ENCODE peak calls at places on chromosomes 4 and X, in four cellular contexts. V, X, K and R are unnamed samples. For H3K27me3, the result is how much of the 10 kb centered on the place peaks cover.

GRCh38 chr4:123939621-123940020 is 543.0 kb downstream of the SPRY1 start:
- DNase-seq in X (peak), V (no peak), K (no peak), R (no peak)

GRCh38 chr4:163404570-163404969 is 60.9 kb downstream of the NPY5R start:
- DNase-seq in X (no peak), V (no peak), K (no peak), R (peak)

GRCh38 chr4:658031-658667 is 15.9 kb downstream of the ATP5ME start:
- DNase-seq in V (no peak), X (no peak), K (peak), R (no peak)

GRCh38 chrX:49915352-49916222 is 6.8 kb upstream of the CLCN5 start:
- DNase-seq in V (peak), X (peak), K (no peak), R (peak)

GRCh38 chr4:162494935-162495334 is 331.1 kb upstream of the FSTL5 start:
- DNase-seq in K (no peak), X (no peak), V (no peak), R (no peak)

GRCh38 chr4:69095301-69095731 is 958 bp upstream of the UGT2B7 start:
- DNase-seq in V (no peak), K (no peak), X (peak), R (no peak)

GRCh38 chrX:100880368-100880767 is 6.2 kb upstream of the NOX1 start:
- DNase-seq in K (no peak), V (peak), X (no peak), R (no peak)

GRCh38 chr4:184477201-184477999 is 3.0 kb upstream of the IRF2 start:
- DNase-seq in V (no peak), K (no peak), X (no peak), R (no peak)

GRCh38 chrX:9197231-9197630 is 163.3 kb upstream of the FAM9B start:
- DNase-seq in X (peak), V (no peak), K (no peak), R (no peak)

GRCh38 chr4:169341490-169341889 is 70.7 kb upstream of the SH3RF1 start:
- DNase-seq in V (no peak), X (peak), K (no peak), R (peak)

GRCh38 chr4:25535278-25535677 is 120.4 kb upstream of the SLC34A2 start:
- DNase-seq in V (no peak), X (no peak), K (no peak), R (peak)

GRCh38 chr4:92198711-92199110 is 105.1 kb upstream of the GRID2 start:
- DNase-seq in K (no peak), V (no peak), X (peak), R (no peak)

GRCh38 chrX:132023117-132023895 is at the start of gene STK26:
- DNase-seq in X (peak), K (peak), V (peak), R (peak)

GRCh38 chr4:71487324-71487677 is 148.5 kb downstream of the SLC4A4 start:
- DNase-seq in V (no peak), K (no peak), X (no peak), R (peak)

GRCh38 chr4:113616443-113616842 is 145.1 kb downstream of the CAMK2D start:
- DNase-seq in V (no peak), X (no peak), K (no peak), R (no peak)

GRCh38 chr4:113614414-113614813 is 147.1 kb downstream of the CAMK2D start:
- DNase-seq in X (no peak), V (no peak), K (no peak), R (no peak)

GRCh38 chr4:113620032-113620431 is 141.5 kb downstream of the CAMK2D start:
- DNase-seq in X (no peak), K (no peak), V (no peak), R (no peak)

GRCh38 chr4:113618205-113618604 is 143.3 kb downstream of the CAMK2D start:
- DNase-seq in X (no peak), V (no peak), K (no peak), R (no peak)

DNA sequence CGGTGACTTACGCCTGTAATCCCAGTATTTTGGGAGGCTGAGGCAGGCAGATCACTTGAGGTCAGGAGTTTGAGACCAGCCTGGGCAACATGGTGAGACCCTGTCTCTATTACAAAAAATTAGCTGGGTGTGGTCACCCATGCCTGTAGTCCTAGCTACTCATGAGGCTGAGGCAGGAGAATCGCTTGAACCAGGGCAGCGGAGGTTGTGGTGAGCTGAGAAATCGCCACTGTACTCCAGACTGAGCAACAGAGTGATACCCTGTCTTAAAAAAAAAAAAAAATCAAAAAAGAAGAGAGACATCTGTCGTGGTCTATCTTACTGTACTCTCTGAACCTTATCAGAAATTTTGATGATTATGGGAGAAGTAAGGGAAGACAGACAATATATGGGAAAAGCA is 144.3 kb downstream of the CAMK2D start:
- DNase-seq in V (no peak), X (no peak), K (no peak), R (no peak)
- H3K4me3 ChIP-seq in V (no peak), X (no peak), K (no peak), R (no peak)

GRCh38 chrX:130136497-130136896 is 26.2 kb upstream of the ELF4 start:
- DNase-seq in K (no peak), X (no peak), V (no peak), R (no peak)
- H3K27me3 ChIP-seq in K (under half), X (under half), V (under half), R (under half)

GRCh38 chr4:112519689-112520597 is 4.0 kb upstream of the NEUROG2 start:
- DNase-seq in K (no peak), X (no peak), V (no peak), R (no peak)
- H3K4me3 ChIP-seq in K (no peak), X (no peak), V (no peak), R (no peak)

DNA sequence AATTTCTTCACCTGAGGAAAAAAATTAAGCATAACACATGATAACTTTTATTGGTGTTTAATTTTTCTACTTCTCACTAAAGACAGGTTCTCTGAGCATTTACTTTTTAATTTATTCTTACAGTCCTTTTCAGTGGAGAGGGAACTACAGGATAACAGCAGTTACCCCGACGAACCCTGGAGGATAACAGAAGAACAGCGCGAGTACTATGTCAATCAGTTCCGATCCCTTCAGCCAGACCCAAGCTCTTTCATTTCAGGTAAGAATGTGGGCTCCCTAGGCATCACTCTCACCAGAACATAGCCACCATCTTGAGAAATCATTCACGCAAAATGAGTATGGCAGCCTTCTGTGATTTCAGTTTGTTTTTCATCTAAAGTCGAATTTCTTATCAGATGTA is 100.8 kb downstream of the REPS2 start:
- DNase-seq in V (no peak), X (no peak), K (no peak), R (no peak)
- H3K27me3 ChIP-seq in V (under half), X (under half), K (under half), R (under half)